ENCODE peak calls at places on chromosomes 13 and 19, in seven cellular contexts. H is osteoblast, V is AG04450, Y is heart right ventricle, B is tibial nerve, Z is esophagus squamous epithelium, C is right atrium auricular region. W is an unnamed sample. For H3K9me3, the result is how much of the 10 kb centered on the place peaks cover.

GRCh38 chr13:85853161-85853894 is 54.1 kb upstream of the SLITRK6 start:
- DNase-seq in Z (no peak), C (no peak), V (no peak), Y (no peak), H (peak), B (no peak), W (no peak)

GRCh38 chr13:27928805-27929753 is 9.3 kb downstream of the PDX1 start:
- DNase-seq in Z (no peak), V (no peak), B (no peak), Y (no peak), C (no peak), H (peak), W (no peak)

GRCh38 chr13:29850213-29850898 is at the start of gene UBL3:
- DNase-seq in V (peak), Y (peak), C (peak), H (peak), B (peak), Z (peak), W (peak)

GRCh38 chr13:99947666-99948065 is 23.9 kb downstream of the ZIC5 start:
- DNase-seq in V (no peak), B (no peak), C (no peak), H (no peak), Z (no peak), Y (no peak), W (no peak)

GRCh38 chr19:40262422-40262821 is 22.7 kb downstream of the AKT2 start:
- DNase-seq in B (no peak), H (no peak), Z (no peak), V (no peak), Y (no peak), C (no peak), W (no peak)

GRCh38 chr19:39590265-39590664 is 12.1 kb upstream of the LGALS13 start:
- DNase-seq in B (no peak), V (no peak), Z (no peak), Y (no peak), C (no peak), H (no peak), W (no peak)

GRCh38 chr19:41324921-41325639 is 15.1 kb downstream of the CCDC97 start:
- DNase-seq in Z (no peak), Y (peak), H (peak), B (no peak), C (peak), V (no peak), W (no peak)

GRCh38 chr13:27132538-27132937 is 39.1 kb downstream of the USP12 start:
- DNase-seq in Z (no peak), Y (no peak), B (no peak), C (no peak), V (no peak), H (no peak), W (no peak)

GRCh38 chr13:24221007-24221406 is 60.5 kb downstream of the SPATA13 start:
- DNase-seq in V (no peak), H (no peak), C (no peak), Y (no peak), B (no peak), Z (no peak), W (no peak)

GRCh38 chr19:2330632-2331284 is 2.3 kb downstream of the SPPL2B start:
- DNase-seq in Y (no peak), H (no peak), V (no peak), C (no peak), B (no peak), Z (no peak), W (no peak)

GRCh38 chr13:96473463-96474157 is 383.7 kb downstream of the HS6ST3 start:
- DNase-seq in C (no peak), Z (no peak), H (no peak), B (no peak), Y (no peak), V (no peak), W (no peak)

GRCh38 chr19:4229179-4229931 is at the start of gene EBI3:
- DNase-seq in V (no peak), B (no peak), C (no peak), Y (no peak), Z (no peak), H (peak), W (no peak)

GRCh38 chr19:44176590-44176989 is 11.7 kb downstream of the ZNF226 start:
- DNase-seq in B (no peak), C (no peak), H (no peak), Y (no peak), Z (no peak), V (no peak), W (no peak)

GRCh38 chr19:3061214-3062161 is 807 bp downstream of the TLE5 start:
- DNase-seq in Z (no peak), B (no peak), C (no peak), H (peak), V (no peak), Y (peak), W (peak)

GRCh38 chr13:74015137-74015536 is 119.1 kb downstream of the KLF12 start:
- DNase-seq in Z (no peak), Y (no peak), H (no peak), B (no peak), V (no peak), C (no peak), W (no peak)

DNA sequence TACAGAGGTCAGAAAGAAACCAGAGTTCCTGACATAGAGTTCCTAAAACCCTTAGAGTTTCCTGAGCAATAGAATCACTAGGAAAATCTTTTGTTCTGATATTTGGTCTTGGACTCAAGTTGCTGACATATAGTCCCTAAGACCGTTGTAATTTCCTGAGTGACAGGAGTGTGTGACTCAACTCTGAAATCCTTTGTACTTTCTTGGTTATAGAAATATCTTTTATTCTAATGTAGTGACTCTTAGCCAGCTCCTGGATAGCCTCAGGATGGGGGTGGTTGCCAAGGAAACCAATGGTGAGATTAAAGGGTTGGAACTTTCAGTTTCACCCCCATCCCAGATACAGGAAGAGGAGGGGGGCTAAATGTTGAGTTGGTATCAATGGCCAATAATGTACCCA is 41.9 kb downstream of the MBD3L2B start:
- DNase-seq in Y (no peak), C (no peak), Z (no peak), H (no peak), B (no peak), V (no peak), W (no peak)
- H3K9me3 ChIP-seq in Y (under half), C (under half), Z (under half), H (under half), B (under half), V (under half), W (under half)

DNA sequence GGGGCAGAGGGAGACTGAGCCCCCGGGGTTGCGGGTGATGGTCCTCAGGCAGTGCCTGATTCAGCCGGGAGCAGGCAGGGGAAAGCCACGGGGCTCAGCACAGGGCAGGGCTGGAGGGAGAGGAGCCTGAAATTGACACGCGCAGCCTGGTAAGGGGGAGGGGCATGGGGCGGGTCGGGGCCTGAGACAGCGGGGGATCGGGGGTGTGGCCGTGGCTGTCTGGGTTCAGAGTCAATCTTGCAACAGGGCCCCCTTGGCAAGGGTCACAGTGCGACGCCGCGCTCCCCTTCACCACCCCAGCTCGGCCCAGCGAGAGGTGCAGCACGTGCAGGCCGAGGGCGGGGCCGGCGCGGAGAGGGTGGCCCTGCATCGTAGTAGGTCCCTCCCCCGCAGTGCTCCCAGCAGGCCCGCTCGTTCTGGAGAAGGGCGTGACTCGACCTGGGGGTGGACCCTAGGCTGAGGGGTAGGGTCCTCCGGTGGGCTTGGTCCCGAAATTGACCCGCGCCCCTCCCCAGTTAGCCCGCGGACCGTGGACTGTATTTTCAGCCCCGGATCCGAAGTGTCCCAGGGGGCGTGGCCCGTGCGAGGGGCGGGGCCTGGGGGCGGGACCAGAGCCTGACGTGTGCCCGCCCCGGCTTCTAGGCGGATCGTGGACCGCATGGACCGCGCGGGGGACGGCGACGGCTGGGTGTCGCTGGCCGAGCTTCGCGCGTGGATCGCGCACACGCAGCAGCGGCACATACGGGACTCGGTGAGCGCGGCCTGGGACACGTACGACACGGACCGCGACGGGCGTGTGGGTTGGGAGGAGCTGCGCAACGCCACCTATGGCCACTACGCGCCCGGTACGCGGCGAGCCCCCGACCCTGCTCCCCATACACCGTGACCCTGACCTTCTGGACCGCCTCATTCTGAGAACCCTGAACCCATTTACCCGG is 6.0 kb downstream of the RCN3 start:
- DNase-seq in C (peak), B (peak), Z (peak), V (no peak), H (peak), Y (peak), W (peak)
- H3K27ac ChIP-seq in C (peak), B (no peak), Z (peak), V (no peak), H (peak), Y (no peak), W (peak)

DNA sequence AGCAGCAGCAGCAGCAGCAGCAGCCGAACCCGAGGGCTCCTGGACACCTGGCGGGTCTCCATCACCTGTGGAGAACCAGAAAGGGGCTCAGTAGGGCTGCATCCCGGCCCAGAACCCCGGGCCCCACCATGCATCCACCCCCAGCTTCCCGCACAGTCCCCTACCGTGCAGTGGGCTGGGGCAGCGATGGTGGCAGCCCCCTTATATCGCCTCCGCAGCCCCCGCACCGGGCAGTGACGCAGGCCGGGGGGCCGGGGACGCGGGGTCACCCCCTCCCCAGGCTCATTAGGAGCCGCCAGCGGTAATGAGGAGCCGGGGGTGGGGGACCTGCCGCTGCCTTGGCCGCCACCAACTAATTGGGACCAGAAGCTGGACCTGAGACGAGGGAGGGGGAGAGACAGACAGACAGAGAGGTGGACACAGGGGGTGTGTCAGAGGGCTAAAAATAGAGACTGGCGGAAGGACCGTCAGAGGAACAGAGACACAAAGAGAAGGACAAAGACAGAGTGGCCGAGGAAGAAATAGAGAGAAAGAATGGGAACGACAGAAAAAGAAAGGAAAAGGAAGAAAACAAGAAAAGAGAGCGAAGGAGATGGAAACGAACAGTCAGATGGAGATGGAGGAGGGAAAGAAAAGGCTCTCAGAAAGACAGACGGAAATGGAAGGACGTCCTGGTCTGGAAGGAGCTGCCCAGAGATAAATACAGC is at the start of gene PTH2:
- DNase-seq in C (no peak), B (no peak), Z (no peak), V (no peak), H (peak), Y (no peak), W (no peak)
- TF ChIP-seq CTCF in C (no peak), B (no peak), Z (no peak), V (no peak), H (no peak), Y (no peak), W (no peak)

GRCh38 chr13:79972066-79972569 is 368.8 kb downstream of the SPRY2 start:
- DNase-seq in V (no peak), Y (no peak), C (no peak), Z (no peak), H (no peak), B (no peak), W (no peak)
- H3K9me3 ChIP-seq in V (under half), Y (under half), C (under half), Z (under half), H (under half), B (under half), W (under half)

DNA sequence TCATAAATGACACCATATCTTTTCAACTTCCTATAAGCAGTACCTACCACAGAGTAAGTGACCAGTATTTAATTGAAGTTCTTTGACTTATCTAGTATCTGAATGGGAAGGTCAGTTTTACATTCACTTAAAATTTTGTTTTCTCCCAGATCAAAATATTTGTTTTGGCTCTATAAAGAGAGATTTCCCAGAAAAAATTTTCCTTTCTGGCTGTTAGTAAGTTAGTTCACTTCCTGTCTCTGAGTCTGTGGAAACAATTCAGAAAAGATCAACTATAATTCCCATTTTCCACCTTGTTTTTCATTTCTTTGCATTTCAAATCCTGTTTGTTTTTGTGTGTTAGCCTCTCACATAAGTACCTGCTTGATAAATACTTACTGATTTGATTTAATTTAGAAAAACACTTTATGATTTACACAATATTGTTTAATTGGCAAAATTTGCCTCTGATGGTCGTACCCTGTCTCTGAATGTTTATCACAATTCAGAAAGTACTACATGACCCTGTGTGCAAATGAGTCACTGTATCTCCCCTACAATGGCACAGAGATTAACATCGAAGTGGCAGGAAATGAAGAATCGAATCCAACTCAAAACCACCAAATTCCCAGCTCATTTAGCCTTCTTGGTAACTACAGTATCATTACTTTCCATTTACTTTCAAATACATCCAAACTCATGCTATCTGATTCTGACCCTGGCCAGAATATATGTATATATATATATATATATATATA is 15.4 kb upstream of the MED4 start:
- DNase-seq in V (no peak), Y (no peak), H (peak), B (no peak), Z (no peak), C (no peak), W (no peak)
- H3K27ac ChIP-seq in V (no peak), Y (peak), H (no peak), B (peak), Z (no peak), C (peak), W (no peak)

W was measured in CD8-positive, alpha-beta T cell.